ENCODE peak calls at places on chromosomes 1 and 21, in nine cellular contexts. B, V, S, I, M, L, F, P and D are unnamed samples.

GRCh38 chr21:33011462-33011861 is 14.3 kb upstream of the OLIG2 start:
- DNase-seq in S (no peak), B (no peak), P (peak), V (no peak), M (peak), F (no peak), I (no peak), L (no peak), D (no peak)

GRCh38 chr1:188937965-188938551 is 1539.6 kb downstream of the BRINP3 start:
- DNase-seq in M (no peak), S (no peak), L (no peak), F (peak), I (no peak), V (peak), P (no peak), B (no peak), D (no peak)

GRCh38 chr1:48228156-48228555 is 5.6 kb downstream of the SLC5A9 start:
- DNase-seq in L (no peak), V (no peak), M (no peak), P (no peak), I (no peak), S (no peak), F (no peak), B (no peak), D (no peak)

GRCh38 chr1:212606734-212607205 is 1.8 kb upstream of the ATF3 start:
- DNase-seq in V (peak), F (peak), B (peak), P (no peak), S (peak), I (no peak), L (peak), M (no peak), D (no peak)

GRCh38 chr21:36499578-36500471 is 19.9 kb upstream of the CLDN14 start:
- DNase-seq in L (no peak), V (no peak), B (no peak), S (no peak), F (no peak), M (peak), I (no peak), P (no peak), D (no peak)

GRCh38 chr1:204123376-204123775 is 28.5 kb downstream of the ETNK2 start:
- DNase-seq in S (no peak), M (peak), P (no peak), L (no peak), B (no peak), V (no peak), I (no peak), F (no peak), D (no peak)

GRCh38 chr1:224644553-224645154 is 28.5 kb downstream of the CNIH3 start:
- DNase-seq in L (peak), P (no peak), S (peak), B (peak), I (peak), V (peak), F (peak), M (peak), D (no peak)

GRCh38 chr1:13813398-13814012 is 113.5 kb downstream of the PRDM2 start:
- DNase-seq in M (peak), L (peak), B (peak), P (no peak), F (no peak), S (peak), I (peak), V (no peak), D (no peak)

GRCh38 chr1:184260382-184260781 is 126.4 kb upstream of the C1orf21 start:
- DNase-seq in M (peak), B (no peak), L (no peak), F (no peak), S (no peak), P (peak), I (no peak), V (no peak), D (peak)

GRCh38 chr1:246564839-246565750 is 966 bp downstream of the TFB2M start:
- DNase-seq in P (no peak), V (peak), B (no peak), L (no peak), F (no peak), I (no peak), S (no peak), M (no peak), D (no peak)

GRCh38 chr1:36721261-36721660 is 238.5 kb upstream of the CSF3R start:
- DNase-seq in P (no peak), S (no peak), L (no peak), F (no peak), M (no peak), V (no peak), I (no peak), B (no peak), D (no peak)

GRCh38 chr1:43491056-43491455 is 37.3 kb upstream of the HYI start:
- DNase-seq in I (no peak), B (no peak), M (no peak), F (no peak), V (no peak), P (no peak), S (no peak), L (no peak), D (no peak)